ENCODE peak calls at places on chromosome 17, in four cellular contexts. Q is psoas muscle, C is lower lobe of right lung, U is left ventricle myocardium inferior. A is an unnamed sample.

GRCh38 chr17:62705781-62706597 is 78.5 kb downstream of the MRC2 start:
- DNase-seq in U (no peak), C (no peak), Q (no peak), A (peak)

GRCh38 chr17:45814622-45815606 is 29.8 kb upstream of the SPPL2C start:
- DNase-seq in C (no peak), Q (no peak), U (no peak), A (no peak)

GRCh38 chr17:75970011-75970523 is 8.9 kb downstream of the ACOX1 start:
- DNase-seq in Q (no peak), C (no peak), U (no peak), A (no peak)

GRCh38 chr17:28959471-28959871 is 8.2 kb upstream of the PHF12 start:
- DNase-seq in U (no peak), C (no peak), Q (no peak), A (no peak)

GRCh38 chr17:76063880-76064546 is 8.3 kb downstream of the SRP68 start:
- DNase-seq in U (no peak), C (no peak), Q (no peak), A (no peak)

GRCh38 chr17:17342242-17342945 is 39.2 kb downstream of the NT5M start:
- DNase-seq in Q (no peak), U (no peak), C (no peak), A (no peak)

GRCh38 chr17:3534881-3535252 is 22.7 kb downstream of the TRPV3 start:
- DNase-seq in Q (peak), U (no peak), C (peak), A (peak)

GRCh38 chr17:71703701-71704100 is 417.1 kb upstream of the SOX9 start:
- DNase-seq in U (no peak), Q (no peak), C (no peak), A (no peak)

GRCh38 chr17:35793257-35793656 is 2.2 kb downstream of the MMP28 start:
- DNase-seq in U (no peak), Q (no peak), C (no peak), A (no peak)

GRCh38 chr17:40062347-40063033 is at the start of gene THRA:
- DNase-seq in C (peak), Q (peak), U (peak), A (peak)

GRCh38 chr17:28925912-28926365 is 23.1 kb upstream of the DHRS13 start:
- DNase-seq in Q (no peak), C (no peak), U (no peak), A (no peak)

GRCh38 chr17:40850287-40850972 is 16.6 kb downstream of the KRT12 start:
- DNase-seq in Q (no peak), U (no peak), C (no peak), A (no peak)

GRCh38 chr17:39132192-39132600 is 19.2 kb downstream of the PLXDC1 start:
- DNase-seq in U (no peak), Q (peak), C (no peak), A (no peak)

GRCh38 chr17:5785867-5786509 is 201.7 kb upstream of the NLRP1 start:
- DNase-seq in Q (no peak), U (no peak), C (no peak), A (no peak)

GRCh38 chr17:3667366-3668278 is 756 bp downstream of the TAX1BP3 start:
- DNase-seq in C (peak), Q (peak), U (peak), A (no peak)

GRCh38 chr17:12568358-12569251 is 97.1 kb upstream of the MYOCD start:
- DNase-seq in Q (no peak), U (no peak), C (no peak), A (no peak)

GRCh38 chr17:67386965-67387551 is 10.0 kb downstream of the PITPNC1 start:
- DNase-seq in C (peak), U (peak), Q (no peak), A (no peak)

GRCh38 chr17:32504166-32504990 is 17.6 kb downstream of the CDK5R1 start:
- DNase-seq in C (peak), Q (peak), U (no peak), A (no peak)

GRCh38 chr17:27608330-27609230 is 22.4 kb upstream of the LGALS9 start:
- DNase-seq in C (no peak), Q (no peak), U (no peak), A (no peak)

GRCh38 chr17:50052241-50052788 is 3.6 kb upstream of the ITGA3 start:
- DNase-seq in U (no peak), C (no peak), Q (no peak), A (no peak)

GRCh38 chr17:35729405-35729833 is 2.0 kb upstream of the RASL10B start:
- DNase-seq in Q (no peak), C (no peak), U (no peak), A (no peak)

GRCh38 chr17:73262676-73263642 is 1.3 kb upstream of the CPSF4L start:
- DNase-seq in C (no peak), U (no peak), Q (no peak), A (no peak)

GRCh38 chr17:45013021-45013997 is 38.1 kb downstream of the DCAKD start:
- DNase-seq in C (no peak), U (peak), Q (no peak), A (no peak)

GRCh38 chr17:18181358-18181757 is 2.3 kb upstream of the ALKBH5 start:
- DNase-seq in U (no peak), Q (no peak), C (no peak), A (no peak)

GRCh38 chr17:76088868-76089576 is 10.0 kb downstream of the ZACN start:
- DNase-seq in Q (no peak), C (no peak), U (no peak), A (no peak)

GRCh38 chr17:4130715-4131114 is 12.1 kb downstream of the ZZEF1 start:
- DNase-seq in Q (no peak), C (no peak), U (no peak), A (no peak)

GRCh38 chr17:3698139-3698538 is 2.2 kb upstream of the P2RX5 start:
- DNase-seq in U (no peak), Q (no peak), C (no peak), A (no peak)

GRCh38 chr17:40307691-40308289 is 1.2 kb upstream of the RARA start:
- DNase-seq in C (peak), U (peak), Q (no peak), A (no peak)

GRCh38 chr17:76594676-76595075 is 9.0 kb upstream of the ST6GALNAC2 start:
- DNase-seq in Q (no peak), U (no peak), C (no peak), A (no peak)

GRCh38 chr17:49707246-49707607 is 537 bp downstream of the SLC35B1 start:
- DNase-seq in C (no peak), Q (no peak), U (no peak), A (no peak)

GRCh38 chr17:16419074-16419928 is 3.9 kb downstream of the TRPV2 start:
- DNase-seq in C (no peak), U (no peak), Q (no peak), A (no peak)

GRCh38 chr17:29292071-29292991 is 1.6 kb downstream of the NUFIP2 start:
- DNase-seq in U (peak), Q (peak), C (peak), A (peak)

GRCh38 chr17:6299275-6299674 is 135.6 kb downstream of the AIPL1 start:
- DNase-seq in U (no peak), C (no peak), Q (no peak), A (no peak)

GRCh38 chr17:27285501-27285900 is 8.4 kb upstream of the WSB1 start:
- DNase-seq in Q (no peak), U (no peak), C (no peak), A (no peak)

GRCh38 chr17:41496803-41497484 is 7.2 kb upstream of the KRT36 start:
- DNase-seq in Q (peak), C (peak), U (peak), A (no peak)

GRCh38 chr17:42853597-42853967 is 2.6 kb downstream of the AOC3 start:
- DNase-seq in Q (no peak), U (no peak), C (no peak), A (no peak)

GRCh38 chr17:43070872-43071271 is 45.8 kb downstream of the RND2 start:
- DNase-seq in C (no peak), Q (no peak), U (no peak), A (no peak)

GRCh38 chr17:9532715-9533114 is 42.9 kb downstream of the STX8 start:
- DNase-seq in U (no peak), Q (no peak), C (no peak), A (no peak)

GRCh38 chr17:9541718-9542117 is 33.9 kb downstream of the STX8 start:
- DNase-seq in U (no peak), Q (no peak), C (no peak), A (no peak)

GRCh38 chr17:9544221-9544620 is 31.4 kb downstream of the STX8 start:
- DNase-seq in U (no peak), C (no peak), Q (no peak), A (no peak)

GRCh38 chr17:9537177-9537776 is 38.3 kb downstream of the STX8 start:
- DNase-seq in U (no peak), Q (no peak), C (no peak), A (no peak)

DNA sequence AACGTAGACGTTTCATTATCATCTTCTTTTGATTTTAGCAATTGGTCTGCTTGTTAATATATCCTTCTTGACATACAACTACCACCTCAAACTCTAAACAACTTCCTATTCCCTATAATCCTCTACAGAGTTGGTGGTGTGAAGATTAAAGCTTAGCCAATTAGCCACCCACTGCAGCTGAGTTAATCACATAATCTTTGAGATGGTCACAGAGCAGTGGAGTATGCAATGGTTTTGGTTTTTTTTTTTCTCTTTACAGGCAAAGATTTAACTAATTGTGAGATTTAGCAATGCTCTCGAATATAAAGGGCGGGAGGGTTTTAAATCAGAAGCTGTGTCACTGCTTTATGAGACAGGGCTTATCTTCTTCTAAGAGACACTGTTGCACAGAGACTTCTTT is 37.0 kb downstream of the STX8 start:
- DNase-seq in U (no peak), Q (no peak), C (no peak), A (no peak)
- H3K27ac ChIP-seq in U (no peak), Q (no peak), C (no peak), A (no peak)

GRCh38 chr17:46818929-46819859 is 702 bp upstream of the WNT3 start:
- DNase-seq in C (peak), Q (no peak), U (no peak), A (no peak)
- H3K27ac ChIP-seq in C (no peak), Q (no peak), U (no peak), A (no peak)

GRCh38 chr17:1005361-1005946 is 8.5 kb downstream of the TIMM22 start:
- DNase-seq in Q (peak), U (peak), C (no peak), A (peak)
- H3K27ac ChIP-seq in Q (peak), U (peak), C (peak), A (peak)

GRCh38 chr17:79992657-79993389 is 42.8 kb downstream of the TBC1D16 start:
- DNase-seq in U (no peak), C (no peak), Q (no peak), A (no peak)
- H3K27ac ChIP-seq in U (peak), C (no peak), Q (no peak), A (no peak)

GRCh38 chr17:56886288-56886721 is 27.5 kb downstream of the TRIM25 start:
- DNase-seq in Q (no peak), U (no peak), C (no peak), A (no peak)

GRCh38 chr17:56881685-56882295 is 32.1 kb downstream of the TRIM25 start:
- DNase-seq in C (no peak), U (no peak), Q (no peak), A (no peak)

GRCh38 chr17:56887552-56888467 is 26.0 kb downstream of the TRIM25 start:
- DNase-seq in C (no peak), U (no peak), Q (no peak), A (no peak)

GRCh38 chr17:56887105-56887504 is 26.7 kb downstream of the TRIM25 start:
- DNase-seq in U (no peak), Q (no peak), C (no peak), A (no peak)

GRCh38 chr17:56884483-56885144 is 29.2 kb downstream of the TRIM25 start:
- DNase-seq in U (no peak), C (no peak), Q (no peak), A (no peak)
- H3K27ac ChIP-seq in U (no peak), C (no peak), Q (no peak), A (no peak)

DNA sequence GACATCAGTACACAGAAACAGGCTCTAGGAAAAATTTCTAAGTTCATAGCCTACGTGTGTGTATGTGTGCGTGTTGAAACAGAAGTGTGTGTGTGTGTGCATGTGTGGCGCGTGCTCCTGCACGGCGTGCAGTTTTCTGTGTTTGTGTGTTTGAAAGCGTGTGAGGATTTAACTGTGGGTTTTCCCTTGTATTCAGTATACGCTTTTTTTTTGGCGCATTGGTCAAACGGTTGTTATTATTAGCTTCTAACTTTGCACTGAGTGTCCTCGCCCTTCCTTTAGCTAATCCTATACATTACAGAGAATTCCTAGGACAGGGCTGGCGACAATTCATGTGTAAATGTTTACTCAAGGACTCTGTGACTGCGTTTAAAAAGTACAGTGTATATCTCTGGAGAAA is 23.0 kb downstream of the TMC6 start:
- DNase-seq in Q (no peak), C (no peak), U (no peak), A (no peak)
- H3K27ac ChIP-seq in Q (no peak), C (no peak), U (peak), A (no peak)